ENCODE peak calls at places on chromosomes 4 and X, in four cellular contexts. J is mesenchymal stem cell, A is IMR-90, R is H9. F is an unnamed sample.

GRCh38 chrX:85379174-85379907 is at the start of gene POF1B:
- DNase-seq in J (no peak), A (no peak), R (peak; percentile 29), F (no peak)

GRCh38 chr4:159237975-159238374 is 135.1 kb downstream of the RAPGEF2 start:
- DNase-seq in J (no peak), A (no peak), R (no peak), F (no peak)

GRCh38 chr4:34676390-34676789 is 1567.9 kb downstream of the ARAP2 start:
- DNase-seq in J (peak; percentile 1), A (no peak), R (no peak), F (no peak)

GRCh38 chr4:126727461-126727860 is 905.3 kb upstream of the INTU start:
- DNase-seq in J (no peak), A (peak; percentile 31), R (no peak), F (no peak)

GRCh38 chr4:123672987-123673386 is 276.4 kb downstream of the SPRY1 start:
- DNase-seq in J (peak; percentile 25), A (peak; percentile 69), R (no peak), F (no peak)

GRCh38 chrX:96372313-96373046 is 312.2 kb upstream of the DIAPH2 start:
- DNase-seq in J (peak; percentile 55), A (peak; percentile 70), R (peak; percentile 33), F (peak; percentile 4)

GRCh38 chrX:148310402-148311200 is 189.8 kb upstream of the AFF2 start:
- DNase-seq in J (no peak), A (no peak), R (no peak), F (no peak)

GRCh38 chr4:151990201-151990600 is 229.4 kb upstream of the GATB start:
- DNase-seq in J (no peak), A (peak; percentile 41), R (no peak), F (no peak)

GRCh38 chr4:67549123-67549522 is 3.8 kb upstream of the CENPC start:
- DNase-seq in J (no peak), A (no peak), R (no peak), F (no peak)

GRCh38 chr4:21749936-21750335 is 198.6 kb downstream of the KCNIP4 start:
- DNase-seq in J (no peak), A (no peak), R (no peak), F (no peak)

GRCh38 chrX:40508560-40508959 is 72.2 kb upstream of the ATP6AP2 start:
- DNase-seq in J (peak; percentile 9), A (no peak), R (no peak), F (no peak)

DNA sequence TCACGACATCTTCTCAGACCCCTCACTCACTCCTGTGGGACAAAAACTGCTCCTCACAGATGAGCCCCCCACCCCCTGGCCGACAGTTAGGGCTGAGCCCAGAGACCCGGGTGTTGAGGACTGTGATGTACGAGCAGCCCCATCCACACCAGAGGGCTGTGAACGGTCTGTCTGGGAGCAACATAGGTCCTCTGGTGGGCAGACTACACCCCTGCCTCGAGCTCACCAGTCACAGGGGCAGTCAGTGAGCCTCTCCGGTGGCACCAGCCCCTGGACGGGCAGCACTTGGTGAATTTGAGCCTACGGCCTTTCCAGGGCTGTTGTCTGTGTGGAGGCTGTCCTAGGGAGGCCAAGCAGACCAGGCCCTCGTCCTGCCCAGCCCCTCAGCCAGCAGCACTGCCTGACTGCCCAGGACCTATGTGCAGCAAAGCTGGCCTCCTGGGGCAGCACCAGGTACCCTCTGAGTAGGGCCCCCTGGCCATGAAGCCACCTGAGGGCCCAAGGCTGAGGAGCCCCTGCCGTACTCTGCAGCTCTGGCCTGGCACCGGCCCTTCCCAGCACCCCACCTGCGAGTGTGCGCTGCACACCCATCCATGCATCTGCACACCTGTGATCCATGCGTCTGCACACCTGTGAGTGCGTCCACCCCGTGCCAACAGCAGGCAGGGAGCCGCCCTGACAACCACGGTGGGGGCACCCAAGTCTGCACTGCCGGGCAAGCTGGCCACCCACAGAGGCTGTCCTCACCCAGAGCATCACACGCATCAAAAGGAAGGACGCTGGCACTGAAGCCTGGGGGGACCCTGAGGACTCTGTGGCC is 111.6 kb upstream of the NKX1-1 start:
- DNase-seq in J (no peak), A (no peak), R (no peak), F (no peak)
- H3K27me3 ChIP-seq in J (peaks cover 33% of the 10 kb centered on the region), A (peaks cover 71% of the 10 kb centered on the region), R (no peaks in the 10 kb centered on the region), F (peaks cover 49% of the 10 kb centered on the region)

DNA sequence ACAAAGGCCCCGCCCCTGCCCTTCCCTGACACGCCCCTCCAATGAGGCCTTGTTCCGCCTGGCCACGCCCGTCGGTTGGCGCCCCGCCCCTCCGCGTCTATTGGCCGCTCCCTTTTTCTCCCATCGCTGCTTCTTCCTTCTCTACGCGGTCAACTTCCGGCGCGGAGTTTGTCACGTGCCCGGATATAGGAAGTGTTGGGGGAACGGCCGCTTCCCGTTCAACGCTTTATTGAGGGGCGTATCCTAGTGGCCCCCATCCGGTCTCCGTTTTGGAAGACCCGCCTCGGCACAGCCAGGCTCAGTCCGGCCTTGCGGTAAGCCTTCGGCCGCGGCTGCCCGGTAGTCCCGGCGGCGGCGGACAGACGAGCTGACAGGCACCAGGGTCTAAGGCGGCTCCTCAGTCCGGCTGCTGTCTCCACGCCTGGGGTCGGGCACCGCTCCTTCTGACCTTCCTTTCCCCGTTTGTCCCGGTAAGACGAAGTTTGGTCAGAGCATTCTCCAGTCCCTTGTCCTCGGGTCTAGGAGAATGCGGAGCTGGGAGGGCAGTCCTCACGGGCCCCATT is at the start of gene EXOC1:
- DNase-seq in J (peak; percentile 98), A (peak; percentile 94), R (peak; percentile 98), F (peak; percentile 89)
- H3K4ac ChIP-seq in J (peak within 1 kb of the TSS; percentile 91), A (peak within 1 kb of the TSS; percentile 82), R (no peak within 1 kb of the TSS), F (peak within 1 kb of the TSS; percentile 57)

GRCh38 chrX:152637649-152638442 is at the start of gene GABRQ:
- DNase-seq in J (no peak), A (no peak), R (peak; percentile 94), F (peak; percentile 73)
- H4K91ac ChIP-seq in J (no peak within 1 kb of the TSS), A (no peak within 1 kb of the TSS), R (no peak within 1 kb of the TSS), F (no peak within 1 kb of the TSS)

GRCh38 chr4:3676196-3676595 is 90.0 kb upstream of the ADRA2C start:
- DNase-seq in J (no peak), A (no peak), R (no peak), F (no peak)
- H3K27me3 ChIP-seq in J (peaks cover 19% of the 10 kb centered on the region), A (peaks cover 57% of the 10 kb centered on the region), R (no peaks in the 10 kb centered on the region), F (no peaks in the 10 kb centered on the region)

GRCh38 chrX:6383911-6384310 is 151.0 kb downstream of the VCX3A start:
- DNase-seq in J (no peak), A (no peak), R (no peak), F (no peak)
- H3K4ac ChIP-seq in J (no peak overlapping the region), A (no peak overlapping the region), R (no peak overlapping the region), F (no peak overlapping the region)

GRCh38 chr4:147831452-147832192 is 99.7 kb downstream of the ARHGAP10 start:
- DNase-seq in J (peak; percentile 95), A (peak; percentile 93), R (no peak), F (no peak)

GRCh38 chr4:147830987-147831386 is 99.1 kb downstream of the ARHGAP10 start:
- DNase-seq in J (peak; percentile 76), A (peak; percentile 63), R (no peak), F (no peak)

GRCh38 chr4:147828361-147828760 is 96.5 kb downstream of the ARHGAP10 start:
- DNase-seq in J (peak; percentile 73), A (peak; percentile 56), R (no peak), F (no peak)

GRCh38 chr4:147830102-147830463 is 98.2 kb downstream of the ARHGAP10 start:
- DNase-seq in J (no peak), A (no peak), R (no peak), F (no peak)

DNA sequence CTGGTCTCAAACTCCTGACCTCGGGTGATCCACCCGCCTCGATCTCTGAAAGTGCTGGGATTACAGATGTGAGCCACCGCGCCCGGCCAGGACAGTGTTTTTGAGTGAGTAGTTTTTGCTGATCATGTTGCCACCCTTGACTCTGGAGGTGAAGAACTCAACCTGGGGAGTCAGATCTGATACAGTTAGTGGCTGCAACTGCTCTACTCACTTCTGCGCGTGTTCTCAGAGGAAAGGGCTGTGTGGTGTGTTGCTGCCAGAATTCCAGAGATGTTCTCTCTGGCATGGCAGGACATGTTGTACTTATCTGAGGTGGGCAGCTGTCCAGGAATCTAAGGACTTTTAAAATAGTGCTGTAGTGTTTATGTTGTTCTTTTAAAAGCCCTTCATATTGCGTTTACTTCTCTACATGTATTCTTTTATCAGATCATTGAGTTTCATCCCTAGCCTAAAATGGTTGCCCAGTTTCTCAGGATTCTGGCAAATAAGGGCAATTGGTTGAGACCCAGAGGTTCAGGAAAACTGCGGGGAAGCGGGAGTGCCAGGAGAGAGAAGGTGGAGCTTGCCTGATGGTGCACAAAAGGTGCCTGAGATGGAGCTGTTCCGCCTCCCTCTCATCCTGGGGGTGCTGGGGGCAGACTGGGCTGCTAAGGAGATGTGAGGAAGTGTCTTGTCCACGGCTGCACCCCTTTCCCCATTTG is 97.7 kb downstream of the ARHGAP10 start:
- DNase-seq in J (peak; percentile 70), A (peak; percentile 59), R (no peak), F (no peak)
- H4K91ac ChIP-seq in J (peak overlapping the region; percentile 92), A (peak overlapping the region; percentile 45), R (no peak overlapping the region), F (no peak overlapping the region)

DNA sequence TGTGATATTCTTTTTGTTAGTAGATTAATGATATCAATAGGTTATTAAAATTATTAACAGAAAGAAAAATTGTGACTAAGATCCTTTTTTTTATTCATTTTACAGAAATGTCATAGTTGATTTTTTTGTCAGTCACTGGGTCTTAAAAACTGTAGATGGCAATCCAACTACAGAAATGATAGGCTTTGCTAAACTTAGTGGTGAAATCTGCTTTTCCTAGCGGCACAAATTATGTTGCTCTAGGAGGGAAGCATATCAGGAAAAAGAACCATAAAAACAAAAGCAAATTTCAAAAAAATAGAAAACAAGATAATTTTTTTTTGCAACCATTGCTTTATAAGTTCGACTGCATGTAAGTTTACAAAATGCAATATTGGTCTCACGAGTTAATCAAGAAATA is 443.5 kb upstream of the IGFBP7 start:
- DNase-seq in J (no peak), A (no peak), R (no peak), F (no peak)
- H3K27me3 ChIP-seq in J (no peaks in the 10 kb centered on the region), A (no peaks in the 10 kb centered on the region), R (no peaks in the 10 kb centered on the region), F (no peaks in the 10 kb centered on the region)

F was measured in neuronal stem cell.